ENCODE peak calls at places on chromosomes 4 and X, in ten cellular contexts. One of them, this sample, is unnamed.

GRCh38 chr4:16794816-16795445 is 103.5 kb downstream of the LDB2 start:
- DNase-seq in SK-N-SH: peak; percentile 45
- DNase-seq in BJ: no peak
- DNase-seq in left ventricle myocardium inferior: peak; percentile 22
- DNase-seq in bronchial epithelial cell: no peak
- DNase-seq in fibroblast of lung: peak; percentile 70
- DNase-seq in ovary: peak; percentile 37
- DNase-seq in heart right ventricle: peak; percentile 29
- DNase-seq in pancreas: peak; percentile 67
- DNase-seq in neural progenitor cell: peak; percentile 77
- DNase-seq in this sample: peak; percentile 64

GRCh38 chr4:130197946-130198345 is 1102.0 kb downstream of the C4orf33 start:
- DNase-seq in ovary: no peak
- DNase-seq in neural progenitor cell: no peak
- DNase-seq in heart right ventricle: no peak
- DNase-seq in pancreas: no peak
- DNase-seq in left ventricle myocardium inferior: no peak
- DNase-seq in BJ: no peak
- DNase-seq in fibroblast of lung: no peak
- DNase-seq in bronchial epithelial cell: no peak
- DNase-seq in SK-N-SH: no peak
- DNase-seq in this sample: no peak

GRCh38 chr4:172177382-172177781 is 364.2 kb downstream of the GALNTL6 start:
- DNase-seq in BJ: no peak
- DNase-seq in left ventricle myocardium inferior: no peak
- DNase-seq in bronchial epithelial cell: no peak
- DNase-seq in SK-N-SH: no peak
- DNase-seq in ovary: no peak
- DNase-seq in pancreas: no peak
- DNase-seq in fibroblast of lung: no peak
- DNase-seq in heart right ventricle: no peak
- DNase-seq in neural progenitor cell: no peak
- DNase-seq in this sample: no peak

GRCh38 chrX:44433556-44433955 is 90.1 kb upstream of the EFHC2 start:
- DNase-seq in BJ: no peak
- DNase-seq in heart right ventricle: no peak
- DNase-seq in fibroblast of lung: no peak
- DNase-seq in neural progenitor cell: no peak
- DNase-seq in left ventricle myocardium inferior: no peak
- DNase-seq in pancreas: no peak
- DNase-seq in ovary: no peak
- DNase-seq in bronchial epithelial cell: no peak
- DNase-seq in SK-N-SH: no peak
- DNase-seq in this sample: no peak

GRCh38 chr4:46934731-46935130 is 25.7 kb upstream of the COX7B2 start:
- DNase-seq in fibroblast of lung: no peak
- DNase-seq in neural progenitor cell: no peak
- DNase-seq in bronchial epithelial cell: no peak
- DNase-seq in heart right ventricle: no peak
- DNase-seq in left ventricle myocardium inferior: no peak
- DNase-seq in SK-N-SH: no peak
- DNase-seq in BJ: no peak
- DNase-seq in ovary: no peak
- DNase-seq in pancreas: no peak
- DNase-seq in this sample: no peak

GRCh38 chrX:12965390-12965940 is 9.4 kb upstream of the TMSB4X start:
- DNase-seq in heart right ventricle: no peak
- DNase-seq in SK-N-SH: no peak
- DNase-seq in bronchial epithelial cell: no peak
- DNase-seq in BJ: no peak
- DNase-seq in neural progenitor cell: no peak
- DNase-seq in ovary: no peak
- DNase-seq in fibroblast of lung: no peak
- DNase-seq in pancreas: no peak
- DNase-seq in left ventricle myocardium inferior: no peak
- DNase-seq in this sample: no peak

GRCh38 chr4:152023674-152024073 is 262.9 kb upstream of the GATB start:
- DNase-seq in SK-N-SH: no peak
- DNase-seq in ovary: no peak
- DNase-seq in pancreas: no peak
- DNase-seq in bronchial epithelial cell: no peak
- DNase-seq in neural progenitor cell: no peak
- DNase-seq in fibroblast of lung: no peak
- DNase-seq in BJ: no peak
- DNase-seq in left ventricle myocardium inferior: no peak
- DNase-seq in heart right ventricle: no peak
- DNase-seq in this sample: no peak

GRCh38 chr4:121146530-121146929 is 17.6 kb downstream of the TNIP3 start:
- DNase-seq in fibroblast of lung: no peak
- DNase-seq in neural progenitor cell: no peak
- DNase-seq in ovary: no peak
- DNase-seq in SK-N-SH: no peak
- DNase-seq in left ventricle myocardium inferior: no peak
- DNase-seq in heart right ventricle: no peak
- DNase-seq in bronchial epithelial cell: no peak
- DNase-seq in BJ: no peak
- DNase-seq in pancreas: no peak
- DNase-seq in this sample: no peak

GRCh38 chr4:155572106-155572703 is 94.4 kb upstream of the GUCY1A1 start:
- DNase-seq in fibroblast of lung: no peak
- DNase-seq in bronchial epithelial cell: no peak
- DNase-seq in ovary: no peak
- DNase-seq in left ventricle myocardium inferior: no peak
- DNase-seq in SK-N-SH: no peak
- DNase-seq in heart right ventricle: no peak
- DNase-seq in pancreas: no peak
- DNase-seq in BJ: no peak
- DNase-seq in neural progenitor cell: peak; percentile 11
- DNase-seq in this sample: no peak

GRCh38 chr4:138448169-138448568 is 206.0 kb upstream of the SLC7A11 start:
- DNase-seq in ovary: no peak
- DNase-seq in pancreas: no peak
- DNase-seq in SK-N-SH: no peak
- DNase-seq in heart right ventricle: no peak
- DNase-seq in fibroblast of lung: no peak
- DNase-seq in neural progenitor cell: no peak
- DNase-seq in left ventricle myocardium inferior: no peak
- DNase-seq in bronchial epithelial cell: no peak
- DNase-seq in BJ: no peak
- DNase-seq in this sample: no peak

GRCh38 chrX:17833954-17834353 is 27.1 kb downstream of the RAI2 start:
- DNase-seq in ovary: no peak
- DNase-seq in heart right ventricle: no peak
- DNase-seq in left ventricle myocardium inferior: no peak
- DNase-seq in neural progenitor cell: no peak
- DNase-seq in SK-N-SH: no peak
- DNase-seq in bronchial epithelial cell: no peak
- DNase-seq in fibroblast of lung: no peak
- DNase-seq in pancreas: no peak
- DNase-seq in BJ: no peak
- DNase-seq in this sample: no peak

GRCh38 chr4:76308548-76308947 is 2.0 kb downstream of the STBD1 start:
- DNase-seq in left ventricle myocardium inferior: peak; percentile 74
- DNase-seq in ovary: peak; percentile 46
- DNase-seq in SK-N-SH: peak; percentile 28
- DNase-seq in heart right ventricle: peak; percentile 64
- DNase-seq in bronchial epithelial cell: no peak
- DNase-seq in neural progenitor cell: no peak
- DNase-seq in pancreas: peak; percentile 61
- DNase-seq in fibroblast of lung: no peak
- DNase-seq in BJ: no peak
- DNase-seq in this sample: no peak

GRCh38 chr4:54852061-54852460 is 194.3 kb downstream of the KIT start:
- DNase-seq in SK-N-SH: no peak
- DNase-seq in heart right ventricle: no peak
- DNase-seq in bronchial epithelial cell: no peak
- DNase-seq in BJ: no peak
- DNase-seq in neural progenitor cell: no peak
- DNase-seq in left ventricle myocardium inferior: no peak
- DNase-seq in ovary: no peak
- DNase-seq in fibroblast of lung: no peak
- DNase-seq in pancreas: no peak
- DNase-seq in this sample: no peak

GRCh38 chrX:9342581-9343051 is 122.2 kb upstream of the TBL1X start:
- DNase-seq in neural progenitor cell: peak; percentile 85
- DNase-seq in left ventricle myocardium inferior: peak; percentile 76
- DNase-seq in SK-N-SH: peak; percentile 90
- DNase-seq in fibroblast of lung: peak; percentile 91
- DNase-seq in ovary: peak; percentile 89
- DNase-seq in pancreas: peak; percentile 83
- DNase-seq in heart right ventricle: peak; percentile 77
- DNase-seq in bronchial epithelial cell: no peak
- DNase-seq in BJ: no peak
- DNase-seq in this sample: peak; percentile 69

GRCh38 chr4:68373513-68373912 is 23.6 kb upstream of the YTHDC1 start:
- DNase-seq in fibroblast of lung: peak; percentile 80
- DNase-seq in BJ: no peak
- DNase-seq in left ventricle myocardium inferior: peak; percentile 78
- DNase-seq in SK-N-SH: peak; percentile 54
- DNase-seq in bronchial epithelial cell: peak; percentile 48
- DNase-seq in heart right ventricle: peak; percentile 79
- DNase-seq in ovary: peak; percentile 76
- DNase-seq in pancreas: peak; percentile 69
- DNase-seq in neural progenitor cell: peak; percentile 92
- DNase-seq in this sample: peak; percentile 54

DNA sequence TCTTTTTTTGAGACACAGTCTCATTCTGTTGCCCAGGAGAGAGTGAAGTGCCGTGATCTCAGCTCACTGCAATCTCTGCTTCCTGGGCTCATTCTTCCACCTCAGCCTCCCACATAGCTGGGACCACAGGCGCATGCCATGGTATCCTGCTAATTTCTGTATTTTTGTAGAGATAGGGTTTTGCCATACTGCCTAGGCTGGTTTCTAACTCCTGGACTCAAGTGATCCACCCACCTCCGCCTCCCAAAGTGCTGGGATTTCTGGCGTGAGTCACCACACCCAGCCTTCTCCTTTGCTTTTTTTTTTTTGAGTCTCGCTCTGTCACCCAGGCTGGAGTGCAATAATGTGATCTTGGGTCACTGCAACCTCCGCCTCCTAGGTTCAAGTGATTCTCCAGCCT is 94.1 kb downstream of the PDS5A start:
- DNase-seq in pancreas: no peak
- DNase-seq in left ventricle myocardium inferior: no peak
- DNase-seq in neural progenitor cell: no peak
- DNase-seq in heart right ventricle: no peak
- DNase-seq in BJ: no peak
- DNase-seq in fibroblast of lung: no peak
- DNase-seq in bronchial epithelial cell: peak; percentile 2
- DNase-seq in ovary: no peak
- DNase-seq in SK-N-SH: no peak
- DNase-seq in this sample: peak; percentile 45
- H3K36me3 ChIP-seq in pancreas: no peaks in the 10 kb centered on the region
- H3K36me3 ChIP-seq in left ventricle myocardium inferior: peaks cover 46% of the 10 kb centered on the region
- H3K36me3 ChIP-seq in neural progenitor cell: peaks cover 38% of the 10 kb centered on the region
- H3K36me3 ChIP-seq in heart right ventricle: peaks cover 80% of the 10 kb centered on the region
- H3K36me3 ChIP-seq in BJ: peaks cover 2% of the 10 kb centered on the region
- H3K36me3 ChIP-seq in fibroblast of lung: no peaks in the 10 kb centered on the region
- H3K36me3 ChIP-seq in bronchial epithelial cell: peaks cover 11% of the 10 kb centered on the region
- H3K36me3 ChIP-seq in ovary: no peaks in the 10 kb centered on the region
- H3K36me3 ChIP-seq in SK-N-SH: peaks cover 29% of the 10 kb centered on the region
- H3K36me3 ChIP-seq in this sample: peaks cover 5% of the 10 kb centered on the region

DNA sequence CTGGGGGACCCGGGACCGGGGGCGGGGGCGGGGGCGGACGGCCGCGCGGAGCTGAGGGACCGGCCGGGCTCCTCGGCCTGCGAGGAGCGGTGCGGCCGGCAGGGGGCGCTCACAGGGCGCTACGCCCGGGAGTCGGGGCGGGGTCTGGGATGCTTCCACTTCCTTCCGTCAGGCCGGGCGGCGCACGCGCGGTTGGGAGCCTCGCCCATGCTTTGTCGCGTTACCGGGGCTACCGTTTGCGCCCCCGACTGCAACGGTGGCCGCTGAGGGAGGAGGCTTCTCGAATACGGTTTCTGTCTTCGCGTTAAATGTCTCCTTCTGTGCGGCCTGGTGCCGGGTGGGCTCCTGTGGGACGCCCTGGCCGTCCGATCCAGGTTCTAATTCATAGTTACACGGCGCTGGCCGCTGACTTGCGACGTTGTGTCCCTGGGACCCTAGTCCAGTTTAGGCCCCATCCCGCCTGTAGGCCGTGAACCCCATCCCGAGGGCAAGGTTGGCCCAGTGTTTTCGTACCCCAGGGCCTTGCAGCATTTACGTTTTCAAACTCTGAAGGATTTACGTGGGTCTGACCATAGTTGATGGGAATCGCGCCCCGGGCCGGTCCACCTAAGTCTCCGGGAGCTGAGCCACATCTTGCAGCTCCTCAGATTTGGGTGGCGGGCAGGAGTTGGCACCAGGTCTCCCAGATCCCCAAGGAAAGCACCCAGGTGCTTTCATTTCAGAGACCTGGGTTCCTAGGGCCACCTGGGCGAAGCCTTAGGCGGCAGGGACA is 549 bp downstream of the MSL3 start:
- DNase-seq in fibroblast of lung: peak; percentile 80
- DNase-seq in left ventricle myocardium inferior: peak; percentile 88
- DNase-seq in bronchial epithelial cell: peak; percentile 47
- DNase-seq in BJ: no peak
- DNase-seq in ovary: peak; percentile 88
- DNase-seq in pancreas: peak; percentile 93
- DNase-seq in heart right ventricle: peak; percentile 89
- DNase-seq in SK-N-SH: peak; percentile 86
- DNase-seq in neural progenitor cell: peak; percentile 93
- DNase-seq in this sample: peak; percentile 71
- TF ChIP-seq CTCF in fibroblast of lung: peak; percentile 39
- TF ChIP-seq CTCF in left ventricle myocardium inferior: peak; percentile 83
- TF ChIP-seq CTCF in bronchial epithelial cell: peak; percentile 68
- TF ChIP-seq CTCF in BJ: peak; percentile 49
- TF ChIP-seq CTCF in ovary: peak; percentile 19
- TF ChIP-seq CTCF in pancreas: peak; percentile 83
- TF ChIP-seq CTCF in heart right ventricle: peak; percentile 65
- TF ChIP-seq CTCF in SK-N-SH: peak; percentile 56
- TF ChIP-seq CTCF in neural progenitor cell: peak; percentile 67
- TF ChIP-seq CTCF in this sample: peak; percentile 45

DNA sequence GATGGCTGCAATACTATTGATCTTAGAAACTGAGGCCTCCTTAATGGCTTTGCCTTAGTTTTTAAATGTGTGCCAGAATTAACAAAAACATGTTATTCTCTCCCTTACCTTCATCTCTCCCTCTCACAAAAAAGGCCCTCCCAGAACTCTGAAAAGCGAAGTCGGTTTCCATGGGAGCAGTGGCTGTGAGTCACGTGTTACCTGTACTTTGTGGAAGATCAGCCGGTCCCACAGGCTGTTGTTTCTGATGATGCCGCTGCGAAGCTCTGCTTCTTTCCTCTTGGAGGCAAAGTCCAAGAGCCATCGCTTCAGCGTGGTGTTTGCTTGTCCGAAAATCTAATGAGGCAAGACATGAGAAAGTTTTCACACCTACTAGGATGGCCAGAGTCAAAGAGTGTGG is 32.5 kb upstream of the CENPU start:
- DNase-seq in BJ: no peak
- DNase-seq in fibroblast of lung: no peak
- DNase-seq in heart right ventricle: no peak
- DNase-seq in pancreas: no peak
- DNase-seq in neural progenitor cell: no peak
- DNase-seq in SK-N-SH: no peak
- DNase-seq in bronchial epithelial cell: no peak
- DNase-seq in ovary: no peak
- DNase-seq in left ventricle myocardium inferior: no peak
- DNase-seq in this sample: no peak
- H3K36me3 ChIP-seq in BJ: peaks cover 2% of the 10 kb centered on the region
- H3K36me3 ChIP-seq in fibroblast of lung: peaks cover 5% of the 10 kb centered on the region
- H3K36me3 ChIP-seq in heart right ventricle: peaks cover 100% of the 10 kb centered on the region
- H3K36me3 ChIP-seq in pancreas: no peaks in the 10 kb centered on the region
- H3K36me3 ChIP-seq in neural progenitor cell: no peaks in the 10 kb centered on the region
- H3K36me3 ChIP-seq in SK-N-SH: peaks cover 24% of the 10 kb centered on the region
- H3K36me3 ChIP-seq in bronchial epithelial cell: peaks cover 23% of the 10 kb centered on the region
- H3K36me3 ChIP-seq in ovary: no peaks in the 10 kb centered on the region
- H3K36me3 ChIP-seq in left ventricle myocardium inferior: peaks cover 100% of the 10 kb centered on the region
- H3K36me3 ChIP-seq in this sample: peaks cover 3% of the 10 kb centered on the region

GRCh38 chrX:41010188-41010846 is 74.9 kb upstream of the USP9X start:
- DNase-seq in BJ: peak; percentile 39
- DNase-seq in SK-N-SH: peak; percentile 65
- DNase-seq in fibroblast of lung: peak; percentile 96
- DNase-seq in left ventricle myocardium inferior: peak; percentile 73
- DNase-seq in bronchial epithelial cell: peak; percentile 87
- DNase-seq in neural progenitor cell: peak; percentile 52
- DNase-seq in heart right ventricle: peak; percentile 70
- DNase-seq in pancreas: peak; percentile 67
- DNase-seq in ovary: peak; percentile 78
- DNase-seq in this sample: peak; percentile 80
- TF ChIP-seq CTCF in BJ: peak; percentile 18
- TF ChIP-seq CTCF in SK-N-SH: peak; percentile 22
- TF ChIP-seq CTCF in fibroblast of lung: peak; percentile 19
- TF ChIP-seq CTCF in left ventricle myocardium inferior: peak; percentile 46
- TF ChIP-seq CTCF in bronchial epithelial cell: no peak
- TF ChIP-seq CTCF in neural progenitor cell: peak; percentile 33
- TF ChIP-seq CTCF in heart right ventricle: peak; percentile 28
- TF ChIP-seq CTCF in pancreas: no peak
- TF ChIP-seq CTCF in ovary: no peak
- TF ChIP-seq CTCF in this sample: peak; percentile 47

This sample was measured in brain microvascular endothelial cell.